ENCODE peak calls at places on chromosome 18, in eight cellular contexts. A, F, K, I, G, N, D and C are unnamed samples.

GRCh38 chr18:60649107-60649506 is 276.5 kb upstream of the MC4R start:
- DNase-seq in A (no peak), F (no peak), K (no peak), I (no peak), G (no peak), N (no peak), D (no peak), C (no peak)

GRCh38 chr18:74331404-74331803 is 15.8 kb downstream of the C18orf63 start:
- DNase-seq in A (no peak), F (no peak), K (no peak), I (no peak), G (no peak), N (no peak), D (peak; percentile 33), C (no peak)

GRCh38 chr18:77092104-77093066 is 40.2 kb downstream of the MBP start:
- DNase-seq in A (no peak), F (no peak), K (no peak), I (no peak), G (no peak), N (no peak), D (no peak), C (peak; percentile 80)

GRCh38 chr18:79047556-79048244 is 21.5 kb upstream of the ATP9B start:
- DNase-seq in A (no peak), F (no peak), K (no peak), I (no peak), G (no peak), N (no peak), D (no peak), C (peak; percentile 64)

GRCh38 chr18:5058768-5059539 is 138.1 kb downstream of the AKAIN1 start:
- DNase-seq in A (no peak), F (peak; percentile 10), K (no peak), I (no peak), G (peak; percentile 22), N (no peak), D (no peak), C (peak; percentile 32)

GRCh38 chr18:1306641-1307040 is 402.0 kb downstream of the ADCYAP1 start:
- DNase-seq in A (no peak), F (no peak), K (no peak), I (no peak), G (no peak), N (no peak), D (peak; percentile 71), C (no peak)

GRCh38 chr18:63233334-63233733 is 86.2 kb downstream of the BCL2 start:
- DNase-seq in A (no peak), F (no peak), K (no peak), I (no peak), G (no peak), N (no peak), D (no peak), C (no peak)

GRCh38 chr18:77132369-77133050 is at the start of gene MBP:
- DNase-seq in A (peak; percentile 79), F (no peak), K (no peak), I (no peak), G (peak; percentile 72), N (no peak), D (no peak), C (peak; percentile 67)

GRCh38 chr18:23822590-23823385 is 133.5 kb downstream of the LAMA3 start:
- DNase-seq in A (no peak), F (no peak), K (peak; percentile 33), I (no peak), G (no peak), N (no peak), D (no peak), C (no peak)

GRCh38 chr18:13447621-13448020 is 229.1 kb downstream of the LDLRAD4 start:
- DNase-seq in A (no peak), F (no peak), K (peak; percentile 53), I (no peak), G (no peak), N (no peak), D (no peak), C (no peak)

GRCh38 chr18:8480506-8481328 is 128.5 kb upstream of the RAB12 start:
- DNase-seq in A (peak; percentile 31), F (no peak), K (peak; percentile 70), I (peak; percentile 17), G (no peak), N (no peak), D (peak; percentile 74), C (no peak)

GRCh38 chr18:63001861-63002260 is 286.5 kb downstream of the PHLPP1 start:
- DNase-seq in A (no peak), F (no peak), K (no peak), I (no peak), G (no peak), N (no peak), D (no peak), C (no peak)

GRCh38 chr18:67652296-67652695 is 135.8 kb upstream of the DSEL start:
- DNase-seq in A (no peak), F (no peak), K (no peak), I (no peak), G (no peak), N (no peak), D (no peak), C (no peak)

GRCh38 chr18:64519191-64519590 is 370.3 kb upstream of the LINC00305 start:
- DNase-seq in A (no peak), F (no peak), K (no peak), I (no peak), G (no peak), N (no peak), D (no peak), C (no peak)

GRCh38 chr18:79518683-79519128 is 123.0 kb downstream of the NFATC1 start:
- DNase-seq in A (no peak), F (no peak), K (no peak), I (no peak), G (no peak), N (no peak), D (no peak), C (no peak)

GRCh38 chr18:12998332-12999060 is 7.3 kb downstream of the CEP192 start:
- DNase-seq in A (no peak), F (no peak), K (no peak), I (no peak), G (no peak), N (no peak), D (no peak), C (no peak)

GRCh38 chr18:67428148-67428547 is 88.4 kb downstream of the DSEL start:
- DNase-seq in A (no peak), F (no peak), K (no peak), I (no peak), G (no peak), N (no peak), D (no peak), C (no peak)

GRCh38 chr18:51020536-51020935 is 9.5 kb upstream of the SMAD4 start:
- DNase-seq in A (no peak), F (no peak), K (no peak), I (no peak), G (no peak), N (no peak), D (no peak), C (no peak)

GRCh38 chr18:42931501-42931900 is 184.0 kb downstream of the RIT2 start:
- DNase-seq in A (no peak), F (no peak), K (peak; percentile 58), I (no peak), G (no peak), N (no peak), D (peak; percentile 33), C (no peak)

GRCh38 chr18:49520661-49521145 is 33.7 kb upstream of the C18orf32 start:
- DNase-seq in A (no peak), F (no peak), K (no peak), I (no peak), G (no peak), N (no peak), D (no peak), C (no peak)